ENCODE peak calls at places on chromosomes 11 and 22, in five cellular contexts. A is transverse colon, B is fibroblast of pulmonary artery, U is AG04450, Z is colonic mucosa. T is an unnamed sample.

GRCh38 chr11:7892751-7893356 is 38.2 kb downstream of the OR10A6 start:
- DNase-seq in A (no peak), B (peak), U (peak), Z (no peak), T (no peak)

GRCh38 chr11:64767344-64768299 is 7.8 kb upstream of the PYGM start:
- DNase-seq in U (no peak), A (peak), Z (peak), B (peak), T (peak)

GRCh38 chr11:65850217-65851082 is 7.5 kb downstream of the CFL1 start:
- DNase-seq in A (no peak), B (no peak), Z (peak), U (no peak), T (no peak)

GRCh38 chr22:19638282-19639015 is 75.9 kb upstream of the SEPTIN5 start:
- DNase-seq in A (no peak), U (no peak), B (no peak), Z (no peak), T (no peak)

GRCh38 chr11:69352181-69352580 is 58.2 kb downstream of the MYEOV start:
- DNase-seq in Z (peak), A (no peak), B (no peak), U (no peak), T (no peak)

GRCh38 chr11:911890-912219 is 1.2 kb upstream of the CHID1 start:
- DNase-seq in A (no peak), Z (no peak), U (no peak), B (no peak), T (no peak)

GRCh38 chr11:17504330-17505107 is 27.9 kb upstream of the ABCC8 start:
- DNase-seq in A (peak), B (peak), U (peak), Z (peak), T (peak)

GRCh38 chr22:44325718-44326548 is 13.2 kb upstream of the SHISAL1 start:
- DNase-seq in A (no peak), Z (no peak), U (no peak), B (peak), T (no peak)

GRCh38 chr11:9302448-9302847 is 11.9 kb downstream of the TMEM41B start:
- DNase-seq in U (no peak), B (no peak), A (no peak), Z (no peak), T (no peak)

GRCh38 chr11:87299041-87299481 is 261.3 kb downstream of the TMEM135 start:
- DNase-seq in A (peak), U (no peak), Z (peak), B (no peak), T (no peak)

GRCh38 chr11:61370349-61371005 is 8.3 kb downstream of the TMEM138 start:
- DNase-seq in A (no peak), B (no peak), U (no peak), Z (no peak), T (no peak)

GRCh38 chr11:36713715-36714114 is 115.7 kb upstream of the RAG2 start:
- DNase-seq in Z (no peak), U (no peak), B (no peak), A (peak), T (no peak)

GRCh38 chr11:36711104-36711825 is 113.2 kb upstream of the RAG2 start:
- DNase-seq in U (no peak), Z (no peak), B (no peak), A (no peak), T (no peak)
- TF ChIP-seq CTCF in U (no peak), Z (no peak), B (no peak), A (no peak), T (no peak)

DNA sequence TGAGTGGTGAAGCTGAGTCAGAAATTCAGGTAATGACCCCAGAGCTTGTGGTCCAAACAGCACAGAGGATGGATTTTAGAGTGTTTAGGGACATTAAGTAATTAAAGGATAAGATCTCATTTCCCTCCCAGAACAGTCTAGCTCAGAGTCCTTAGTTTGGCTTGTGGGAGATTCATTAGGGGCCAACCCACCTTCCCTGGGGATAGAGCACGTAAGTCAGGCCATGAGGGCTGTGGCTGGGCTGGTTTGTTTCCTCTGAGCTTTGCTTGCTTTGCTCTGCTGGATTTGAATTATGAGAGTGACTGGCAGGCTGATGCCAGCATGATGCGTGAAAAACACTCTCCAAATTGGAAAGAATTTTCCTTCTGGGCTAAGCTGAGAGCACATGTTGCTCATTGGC is 84.7 kb upstream of the HEPHL1 start:
- DNase-seq in U (no peak), A (no peak), Z (no peak), B (no peak), T (no peak)
- TF ChIP-seq CTCF in U (no peak), A (no peak), Z (no peak), B (no peak), T (no peak)

DNA sequence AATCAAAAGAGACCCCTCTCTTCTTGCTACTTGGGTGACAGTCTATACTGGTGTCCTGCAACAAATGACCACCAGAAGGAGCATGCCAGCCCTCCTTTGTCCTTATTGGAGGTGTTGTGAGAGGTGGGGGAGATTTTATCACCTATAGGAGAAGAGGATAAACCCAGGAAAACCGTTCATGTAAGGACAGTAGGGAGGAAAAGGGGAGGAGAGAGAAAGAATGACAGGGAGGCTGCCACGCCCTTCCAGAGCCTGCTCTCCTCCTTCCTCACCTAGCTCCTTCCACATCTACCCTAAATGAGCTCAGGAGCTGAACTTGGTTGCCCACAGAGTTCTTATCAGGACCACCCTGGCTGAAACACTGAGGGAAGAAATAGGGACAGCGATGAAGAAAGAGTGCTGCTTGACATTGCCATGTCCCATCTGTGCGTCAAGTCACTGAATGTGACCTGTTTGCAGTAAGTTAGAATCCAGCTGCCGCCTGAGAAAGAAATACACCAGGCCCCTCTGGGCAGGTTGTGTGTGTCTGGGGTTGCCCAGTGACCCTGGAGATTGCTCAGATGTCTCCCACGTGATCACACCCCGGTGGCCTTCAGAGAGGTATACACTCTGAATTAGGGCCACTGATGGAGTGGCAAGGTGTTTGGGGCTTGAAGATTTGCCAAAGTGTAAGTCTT is 40.4 kb upstream of the ETS1 start:
- DNase-seq in Z (no peak), A (no peak), U (no peak), B (no peak), T (no peak)
- TF ChIP-seq CTCF in Z (no peak), A (no peak), U (peak), B (peak), T (no peak)

GRCh38 chr11:105045897-105046296 is 762 bp upstream of the CARD16 start:
- DNase-seq in U (no peak), Z (no peak), A (no peak), B (peak), T (no peak)
- TF ChIP-seq CTCF in U (no peak), Z (no peak), A (no peak), B (no peak), T (no peak)

GRCh38 chr11:112784323-112785073 is 176.7 kb upstream of the NCAM1 start:
- DNase-seq in A (peak), Z (no peak), B (peak), U (no peak), T (no peak)
- TF ChIP-seq CTCF in A (no peak), Z (no peak), B (peak), U (no peak), T (no peak)

DNA sequence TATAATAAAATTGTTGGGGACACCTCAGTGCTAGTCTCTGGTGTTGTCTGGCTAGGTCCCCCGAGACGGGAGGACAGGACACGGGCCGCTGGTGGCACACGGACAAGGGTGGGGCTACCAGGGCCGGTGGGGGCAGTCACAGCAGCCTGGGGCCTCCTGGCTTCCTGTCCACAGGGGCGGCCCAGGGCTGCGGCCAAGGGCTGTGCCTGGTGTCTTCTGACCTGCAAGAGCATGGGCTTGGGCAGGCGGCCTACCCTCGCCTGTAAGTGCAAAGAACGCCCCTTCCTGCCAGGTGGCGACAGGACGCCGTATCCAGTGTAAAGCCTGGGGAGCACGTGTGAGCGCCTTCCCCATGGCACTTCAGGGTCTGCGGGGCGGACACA is 3.6 kb downstream of the LRFN4 start:
- DNase-seq in Z (no peak), B (no peak), A (no peak), U (no peak), T (no peak)
- TF ChIP-seq CTCF in Z (no peak), B (no peak), A (no peak), U (no peak), T (no peak)

GRCh38 chr11:119608201-119608600 is 120.8 kb downstream of the NECTIN1 start:
- DNase-seq in U (no peak), B (no peak), Z (no peak), A (no peak), T (no peak)

GRCh38 chr11:119607726-119608125 is 121.3 kb downstream of the NECTIN1 start:
- DNase-seq in U (no peak), A (no peak), Z (no peak), B (no peak), T (no peak)

GRCh38 chr11:119611027-119611426 is 118.0 kb downstream of the NECTIN1 start:
- DNase-seq in B (no peak), U (no peak), A (no peak), Z (no peak), T (no peak)

GRCh38 chr11:119605137-119605675 is 123.8 kb downstream of the NECTIN1 start:
- DNase-seq in B (no peak), Z (no peak), U (no peak), A (no peak), T (no peak)

DNA sequence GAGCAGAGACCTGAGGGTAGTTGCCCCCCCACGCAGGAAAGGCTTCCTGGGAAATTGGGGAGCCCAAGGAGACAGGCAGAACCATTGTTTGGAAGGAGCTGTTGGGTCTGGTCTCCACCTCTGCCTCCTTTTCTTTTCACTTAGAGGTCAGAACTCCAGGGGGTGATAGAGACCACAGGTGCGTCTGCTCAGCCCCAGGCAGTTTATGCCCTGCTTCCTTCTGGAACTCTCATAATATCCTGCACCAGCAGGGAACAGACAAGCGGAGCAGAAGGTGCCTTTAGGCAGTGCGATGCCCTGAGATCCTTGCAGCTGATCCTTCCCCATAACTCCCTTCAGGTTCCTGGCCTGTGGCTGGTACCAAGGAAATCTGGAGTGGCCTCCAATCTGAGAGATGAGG is 120.2 kb downstream of the NECTIN1 start:
- DNase-seq in U (no peak), Z (no peak), A (no peak), B (no peak), T (no peak)
- TF ChIP-seq CTCF in U (no peak), Z (no peak), A (no peak), B (no peak), T (peak)

DNA sequence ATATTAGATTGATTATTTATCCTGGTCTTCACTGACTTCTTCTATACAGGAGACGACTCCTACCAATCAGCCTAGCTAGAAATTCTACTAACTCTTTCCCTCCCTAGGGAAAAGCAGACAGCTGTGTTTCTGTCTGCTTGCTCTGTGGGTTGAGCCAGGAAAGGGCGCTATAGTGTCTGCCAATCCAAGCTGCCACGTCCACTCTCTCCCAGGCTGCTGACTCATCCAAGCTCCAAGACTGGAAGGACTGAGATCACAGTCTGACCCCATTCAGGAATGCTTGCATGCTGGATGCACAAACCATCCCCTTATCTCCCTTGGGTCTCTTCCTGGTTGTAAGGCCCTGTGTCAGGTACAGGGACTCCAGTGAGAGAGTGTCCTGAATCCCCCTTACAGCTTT is 955.6 kb downstream of the OPCML start:
- DNase-seq in U (peak), A (no peak), B (peak), Z (no peak), T (no peak)
- TF ChIP-seq CTCF in U (no peak), A (no peak), B (no peak), Z (no peak), T (no peak)

DNA sequence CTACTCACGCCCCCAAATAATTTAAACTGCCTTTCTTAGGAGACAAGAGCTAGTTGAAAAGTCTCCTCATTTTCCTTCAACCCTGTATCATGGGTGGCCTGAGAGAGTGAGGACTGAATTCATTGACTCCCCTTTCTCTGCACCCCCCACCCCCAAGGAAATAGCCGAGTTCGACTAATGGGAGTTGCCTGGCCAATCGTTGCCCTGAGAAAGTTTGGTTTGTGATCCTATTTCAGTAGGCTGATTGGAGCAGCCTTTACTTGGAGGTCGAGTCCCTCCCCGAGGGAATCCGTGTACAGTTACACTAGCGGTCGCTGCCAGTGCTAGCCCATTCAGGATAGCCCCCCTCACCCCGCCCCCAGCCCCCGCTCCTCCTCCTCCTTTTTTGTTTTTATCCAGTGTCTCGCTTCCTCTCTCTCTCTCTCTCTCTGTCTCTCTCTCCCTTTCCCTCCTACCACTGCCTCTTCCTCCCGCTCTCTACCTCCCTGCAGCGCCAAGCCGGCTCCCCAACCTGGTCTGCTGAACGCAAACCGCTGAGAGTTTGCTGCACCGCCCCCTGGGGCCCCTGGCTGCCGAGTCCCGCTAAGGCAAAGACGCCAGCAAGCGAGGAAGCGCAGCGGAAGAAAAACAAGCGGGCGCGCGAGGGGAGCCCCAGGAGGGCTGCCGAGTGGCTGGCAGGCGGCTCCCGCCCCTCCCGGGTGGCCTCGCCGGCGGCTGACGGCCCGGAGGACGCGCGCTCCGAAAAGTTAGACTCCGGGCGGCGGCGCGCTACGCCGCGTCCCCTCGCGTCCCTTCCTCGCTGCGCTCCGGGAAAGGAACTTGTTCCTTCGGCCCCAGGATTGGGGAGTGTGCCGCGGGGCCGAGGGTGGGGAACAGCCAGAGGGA is at the start of gene GRAMD1B:
- DNase-seq in U (peak), Z (peak), A (peak), B (peak), T (peak)
- TF ChIP-seq CTCF in U (peak), Z (no peak), A (no peak), B (peak), T (peak)

GRCh38 chr22:37160037-37160436 is 10.3 kb upstream of the IL2RB start:
- DNase-seq in U (no peak), B (no peak), A (no peak), Z (no peak), T (no peak)
- TF ChIP-seq CTCF in U (peak), B (peak), A (no peak), Z (no peak), T (no peak)